ENCODE peak calls at places on chromosomes 4 and X, in ten cellular contexts. D is EL; W is neuronal stem cell; C is stimulated activated CD4-positive, alpha-beta T cell treated with anti-CD3 and anti-CD28 coated beads, Interleukin-2, amount 100 ng/mL, for 24 hours; X is T follicular helper cell; T is iPS-NIHi11; Q is left cardiac atrium; Y is NCI-H1694; K is GM19239; U is GM10248. B is an unnamed sample.

GRCh38 chr4:87316961-87317360 is 5.7 kb downstream of the HSD17B13 start:
- DNase-seq in D (no peak), W (no peak), C (no peak), X (no peak), T (no peak), Q (no peak), Y (no peak), K (no peak), U (no peak), B (no peak)

GRCh38 chr4:36841583-36842326 is 402.8 kb upstream of the NWD2 start:
- DNase-seq in D (no peak), W (no peak), C (no peak), X (no peak), T (no peak), Q (no peak), Y (no peak), K (no peak), U (peak), B (no peak)

GRCh38 chrX:123962006-123962485 is 540 bp downstream of the STAG2 start:
- DNase-seq in D (no peak), W (no peak), C (no peak), X (no peak), T (no peak), Q (no peak), Y (no peak), K (no peak), U (no peak), B (no peak)

GRCh38 chrX:109714340-109714958 is 18.6 kb downstream of the ACSL4 start:
- DNase-seq in D (peak), W (no peak), C (no peak), X (no peak), T (no peak), Q (no peak), Y (no peak), K (no peak), U (no peak), B (no peak)

GRCh38 chr4:7904942-7905341 is 34.7 kb downstream of the AFAP1 start:
- DNase-seq in D (peak), W (no peak), C (no peak), X (no peak), T (no peak), Q (no peak), Y (no peak), K (no peak), U (no peak), B (no peak)

GRCh38 chr4:148810461-148810860 is 368.2 kb upstream of the NR3C2 start:
- DNase-seq in D (no peak), W (no peak), C (no peak), X (no peak), T (no peak), Q (no peak), Y (no peak), K (no peak), U (no peak), B (no peak)

GRCh38 chrX:132636080-132636479 is 147.2 kb upstream of the MBNL3 start:
- DNase-seq in D (no peak), W (no peak), C (no peak), X (no peak), T (no peak), Q (no peak), Y (no peak), K (no peak), U (no peak), B (no peak)

GRCh38 chrX:147894332-147894870 is 17.3 kb upstream of the FMR1 start:
- DNase-seq in D (no peak), W (no peak), C (no peak), X (no peak), T (peak), Q (no peak), Y (no peak), K (no peak), U (no peak), B (no peak)

GRCh38 chrX:49041683-49042529 is 1.3 kb downstream of the TFE3 start:
- DNase-seq in D (peak), W (no peak), C (no peak), X (no peak), T (no peak), Q (no peak), Y (no peak), K (no peak), U (no peak), B (peak)

GRCh38 chr4:46404961-46405360 is 15.0 kb upstream of the GABRA2 start:
- DNase-seq in D (no peak), W (no peak), C (no peak), X (no peak), T (peak), Q (no peak), Y (no peak), K (no peak), U (no peak), B (no peak)

GRCh38 chr4:52783069-52783468 is 31.8 kb upstream of the ERVMER34-1 start:
- DNase-seq in D (no peak), W (no peak), C (no peak), X (no peak), T (no peak), Q (no peak), Y (no peak), K (no peak), U (no peak), B (no peak)

GRCh38 chr4:128635939-128636551 is 173.5 kb upstream of the JADE1 start:
- DNase-seq in D (no peak), W (no peak), C (no peak), X (no peak), T (no peak), Q (no peak), Y (no peak), K (no peak), U (no peak), B (no peak)